ENCODE peak calls at places on chromosome 22, in four cellular contexts. One of them, this sample, is unnamed.

GRCh38 chr22:43113516-43114251 is 3.1 kb downstream of the BIK start:
- DNase-seq in H54: no peak
- DNase-seq in Calu3: peak
- DNase-seq in naive thymus-derived CD4-positive, alpha-beta T cell: no peak
- DNase-seq in this sample: no peak

GRCh38 chr22:36375071-36375980 is 12.4 kb downstream of the MYH9 start:
- DNase-seq in H54: no peak
- DNase-seq in Calu3: no peak
- DNase-seq in naive thymus-derived CD4-positive, alpha-beta T cell: no peak
- DNase-seq in this sample: no peak

GRCh38 chr22:48431536-48432315 is 1395.9 kb downstream of the BRD1 start:
- DNase-seq in H54: no peak
- DNase-seq in Calu3: no peak
- DNase-seq in naive thymus-derived CD4-positive, alpha-beta T cell: no peak
- DNase-seq in this sample: no peak

GRCh38 chr22:27749597-27750225 is 51.8 kb downstream of the MN1 start:
- DNase-seq in H54: peak
- DNase-seq in Calu3: no peak
- DNase-seq in naive thymus-derived CD4-positive, alpha-beta T cell: no peak
- DNase-seq in this sample: no peak

GRCh38 chr22:44307509-44308169 is 5.1 kb downstream of the SHISAL1 start:
- DNase-seq in H54: no peak
- DNase-seq in Calu3: no peak
- DNase-seq in naive thymus-derived CD4-positive, alpha-beta T cell: no peak
- DNase-seq in this sample: no peak

GRCh38 chr22:37659066-37659896 is 758 bp downstream of the PDXP start:
- DNase-seq in H54: no peak
- DNase-seq in Calu3: no peak
- DNase-seq in naive thymus-derived CD4-positive, alpha-beta T cell: no peak
- DNase-seq in this sample: no peak

GRCh38 chr22:44906999-44907644 is 102.7 kb downstream of the PHF21B start:
- DNase-seq in H54: no peak
- DNase-seq in Calu3: no peak
- DNase-seq in naive thymus-derived CD4-positive, alpha-beta T cell: no peak
- DNase-seq in this sample: no peak

GRCh38 chr22:46392137-46392844 is 56.8 kb downstream of the TRMU start:
- DNase-seq in H54: no peak
- DNase-seq in Calu3: no peak
- DNase-seq in naive thymus-derived CD4-positive, alpha-beta T cell: no peak
- DNase-seq in this sample: no peak

GRCh38 chr22:27420186-27420816 is 381.3 kb downstream of the MN1 start:
- DNase-seq in H54: no peak
- DNase-seq in Calu3: no peak
- DNase-seq in naive thymus-derived CD4-positive, alpha-beta T cell: no peak
- DNase-seq in this sample: no peak

GRCh38 chr22:45878901-45879551 is 97.9 kb downstream of the WNT7B start:
- DNase-seq in H54: no peak
- DNase-seq in Calu3: no peak
- DNase-seq in naive thymus-derived CD4-positive, alpha-beta T cell: no peak
- DNase-seq in this sample: no peak

GRCh38 chr22:45550416-45550815 is 47.7 kb downstream of the FBLN1 start:
- DNase-seq in H54: no peak
- DNase-seq in Calu3: no peak
- DNase-seq in naive thymus-derived CD4-positive, alpha-beta T cell: no peak
- DNase-seq in this sample: peak

GRCh38 chr22:35631597-35631996 is 14.5 kb upstream of the MB start:
- DNase-seq in H54: no peak
- DNase-seq in Calu3: peak
- DNase-seq in naive thymus-derived CD4-positive, alpha-beta T cell: no peak
- DNase-seq in this sample: peak

GRCh38 chr22:36239150-36239400 is 252 bp downstream of the APOL2 start:
- DNase-seq in H54: no peak
- DNase-seq in Calu3: no peak
- DNase-seq in naive thymus-derived CD4-positive, alpha-beta T cell: no peak
- DNase-seq in this sample: no peak

GRCh38 chr22:17085277-17086091 is 684 bp downstream of the IL17RA start:
- DNase-seq in H54: no peak
- DNase-seq in Calu3: peak
- DNase-seq in naive thymus-derived CD4-positive, alpha-beta T cell: no peak
- DNase-seq in this sample: no peak

GRCh38 chr22:38566726-38567504 is 3.1 kb downstream of the DMC1 start:
- DNase-seq in H54: no peak
- DNase-seq in Calu3: no peak
- DNase-seq in naive thymus-derived CD4-positive, alpha-beta T cell: no peak
- DNase-seq in this sample: no peak

GRCh38 chr22:47251911-47252310 is 489.5 kb downstream of the TBC1D22A start:
- DNase-seq in H54: no peak
- DNase-seq in Calu3: no peak
- DNase-seq in naive thymus-derived CD4-positive, alpha-beta T cell: no peak
- DNase-seq in this sample: peak

GRCh38 chr22:49930596-49931412 is 12.4 kb downstream of the CRELD2 start:
- DNase-seq in H54: no peak
- DNase-seq in Calu3: peak
- DNase-seq in naive thymus-derived CD4-positive, alpha-beta T cell: peak
- DNase-seq in this sample: peak

GRCh38 chr22:27197618-27198017 is 540.2 kb downstream of the MIAT start:
- DNase-seq in H54: no peak
- DNase-seq in Calu3: no peak
- DNase-seq in naive thymus-derived CD4-positive, alpha-beta T cell: no peak
- DNase-seq in this sample: no peak

GRCh38 chr22:43812890-43813289 is 785 bp upstream of the EFCAB6 start:
- DNase-seq in H54: no peak
- DNase-seq in Calu3: no peak
- DNase-seq in naive thymus-derived CD4-positive, alpha-beta T cell: no peak
- DNase-seq in this sample: no peak

GRCh38 chr22:27317156-27317555 is 484.4 kb downstream of the MN1 start:
- DNase-seq in H54: no peak
- DNase-seq in Calu3: no peak
- DNase-seq in naive thymus-derived CD4-positive, alpha-beta T cell: no peak
- DNase-seq in this sample: peak

GRCh38 chr22:23401910-23402274 is 178.2 kb downstream of the IGLL1 start:
- DNase-seq in H54: no peak
- DNase-seq in Calu3: no peak
- DNase-seq in naive thymus-derived CD4-positive, alpha-beta T cell: no peak
- DNase-seq in this sample: no peak

GRCh38 chr22:50443202-50443601 is 31.6 kb downstream of the SBF1 start:
- DNase-seq in H54: no peak
- DNase-seq in Calu3: no peak
- DNase-seq in naive thymus-derived CD4-positive, alpha-beta T cell: no peak
- DNase-seq in this sample: no peak

GRCh38 chr22:38180841-38181452 is 683 bp downstream of the PLA2G6 start:
- DNase-seq in H54: no peak
- DNase-seq in Calu3: peak
- DNase-seq in naive thymus-derived CD4-positive, alpha-beta T cell: peak
- DNase-seq in this sample: peak

GRCh38 chr22:37319469-37319868 is 37.2 kb downstream of the CYTH4 start:
- DNase-seq in H54: no peak
- DNase-seq in Calu3: no peak
- DNase-seq in naive thymus-derived CD4-positive, alpha-beta T cell: no peak
- DNase-seq in this sample: no peak

GRCh38 chr22:49828599-49828965 is 909 bp upstream of the BRD1 start:
- DNase-seq in H54: no peak
- DNase-seq in Calu3: no peak
- DNase-seq in naive thymus-derived CD4-positive, alpha-beta T cell: no peak
- DNase-seq in this sample: no peak

GRCh38 chr22:35544189-35544588 is 3.6 kb downstream of the RASD2 start:
- DNase-seq in H54: no peak
- DNase-seq in Calu3: no peak
- DNase-seq in naive thymus-derived CD4-positive, alpha-beta T cell: no peak
- DNase-seq in this sample: no peak

GRCh38 chr22:26461188-26461810 is 22.3 kb downstream of the HPS4 start:
- DNase-seq in H54: no peak
- DNase-seq in Calu3: peak
- DNase-seq in naive thymus-derived CD4-positive, alpha-beta T cell: peak
- DNase-seq in this sample: no peak

GRCh38 chr22:30829901-30830550 is 135.4 kb downstream of the OSBP2 start:
- DNase-seq in H54: peak
- DNase-seq in Calu3: peak
- DNase-seq in naive thymus-derived CD4-positive, alpha-beta T cell: no peak
- DNase-seq in this sample: peak

GRCh38 chr22:44628273-44628672 is 73.7 kb upstream of the PRR5 start:
- DNase-seq in H54: no peak
- DNase-seq in Calu3: no peak
- DNase-seq in naive thymus-derived CD4-positive, alpha-beta T cell: no peak
- DNase-seq in this sample: no peak

GRCh38 chr22:50694766-50695420 is 22.3 kb downstream of the SHANK3 start:
- DNase-seq in H54: no peak
- DNase-seq in Calu3: no peak
- DNase-seq in naive thymus-derived CD4-positive, alpha-beta T cell: no peak
- DNase-seq in this sample: no peak

GRCh38 chr22:46073683-46074504 is 76.4 kb upstream of the PPARA start:
- DNase-seq in H54: no peak
- DNase-seq in Calu3: no peak
- DNase-seq in naive thymus-derived CD4-positive, alpha-beta T cell: no peak
- DNase-seq in this sample: peak

GRCh38 chr22:24067587-24068376 is 56.7 kb downstream of the CABIN1 start:
- DNase-seq in H54: no peak
- DNase-seq in Calu3: no peak
- DNase-seq in naive thymus-derived CD4-positive, alpha-beta T cell: no peak
- DNase-seq in this sample: no peak

GRCh38 chr22:17100621-17101020 is 15.8 kb downstream of the IL17RA start:
- DNase-seq in H54: no peak
- DNase-seq in Calu3: no peak
- DNase-seq in naive thymus-derived CD4-positive, alpha-beta T cell: no peak
- DNase-seq in this sample: no peak

GRCh38 chr22:35542157-35542971 is 1.7 kb downstream of the RASD2 start:
- DNase-seq in H54: no peak
- DNase-seq in Calu3: no peak
- DNase-seq in naive thymus-derived CD4-positive, alpha-beta T cell: no peak
- DNase-seq in this sample: no peak

This sample was measured in PC-9.